ENCODE peak calls at places on chromosomes 4 and X, in six cellular contexts. K is colonic mucosa, N is GM23248, F is PC-3, V is kidney, A is HCT116. L is an unnamed sample. For H3K4me1 and H3K36me3, the result is how much of the 10 kb centered on the place peaks cover.

GRCh38 chr4:57037982-57038604 is 59.4 kb downstream of the POLR2B start:
- DNase-seq in A (peak), N (peak), K (peak), F (peak), V (no peak), L (peak)

GRCh38 chr4:72314869-72315268 is 254.2 kb downstream of the ADAMTS3 start:
- DNase-seq in N (peak), A (no peak), F (peak), V (no peak), K (peak), L (peak)

GRCh38 chr4:161767116-161767515 is 396.7 kb downstream of the FSTL5 start:
- DNase-seq in A (no peak), V (no peak), F (peak), K (no peak), N (no peak), L (peak)

GRCh38 chr4:173494013-173494970 is 35.7 kb downstream of the HAND2 start:
- DNase-seq in V (no peak), A (peak), K (peak), F (peak), N (peak), L (peak)

GRCh38 chrX:25648790-25649189 is 489.4 kb upstream of the MAGEB18 start:
- DNase-seq in K (no peak), A (no peak), V (no peak), F (no peak), N (no peak), L (no peak)

GRCh38 chr4:122826596-122827257 is at the start of gene FGF2:
- DNase-seq in K (peak), V (peak), A (no peak), N (peak), F (peak), L (peak)

GRCh38 chr4:125727931-125728330 is 413.2 kb downstream of the FAT4 start:
- DNase-seq in F (no peak), V (no peak), A (no peak), K (no peak), N (no peak), L (peak)

GRCh38 chr4:130028552-130028951 is 932.6 kb downstream of the C4orf33 start:
- DNase-seq in V (no peak), K (no peak), F (no peak), A (no peak), N (no peak), L (no peak)

GRCh38 chrX:1093112-1093511 is 119.3 kb downstream of the CRLF2 start:
- DNase-seq in K (no peak), N (no peak), A (no peak), F (no peak), V (peak), L (no peak)

GRCh38 chrX:48945517-48946348 is 11.7 kb downstream of the OTUD5 start:
- DNase-seq in V (peak), A (peak), F (peak), N (peak), K (peak), L (peak)

GRCh38 chr4:169018406-169018805 is 8.4 kb upstream of the CBR4 start:
- DNase-seq in K (no peak), N (no peak), A (no peak), F (peak), V (no peak), L (no peak)

GRCh38 chr4:169017971-169018370 is 7.9 kb upstream of the CBR4 start:
- DNase-seq in A (no peak), N (no peak), K (no peak), F (no peak), V (no peak), L (no peak)

GRCh38 chr4:169014581-169014980 is 4.5 kb upstream of the CBR4 start:
- DNase-seq in V (no peak), A (no peak), K (no peak), F (peak), N (peak), L (no peak)

GRCh38 chr4:169013396-169013795 is 3.3 kb upstream of the CBR4 start:
- DNase-seq in V (no peak), F (no peak), N (no peak), K (no peak), A (no peak), L (no peak)

DNA sequence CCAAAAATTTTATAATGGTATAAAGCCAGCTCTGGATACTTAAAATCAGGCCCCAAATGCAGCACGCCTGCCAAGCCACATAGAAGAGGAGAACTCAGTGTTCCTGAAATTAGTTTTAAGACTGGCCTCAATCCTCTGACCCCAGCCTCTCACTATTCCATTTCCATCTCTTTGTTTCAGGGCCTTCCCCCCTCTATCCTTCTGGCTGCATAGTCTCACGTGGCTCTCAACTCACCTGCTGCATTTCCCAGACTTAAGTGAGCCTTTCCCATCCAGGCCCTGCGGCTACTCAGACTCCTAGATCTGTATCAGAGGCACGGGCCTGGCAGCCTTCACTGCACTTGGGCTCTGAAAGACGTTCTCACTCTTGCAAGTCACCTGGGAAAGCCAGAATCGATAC is 5.2 kb upstream of the CBR4 start:
- DNase-seq in F (no peak), N (peak), A (no peak), K (no peak), V (no peak), L (no peak)
- H3K9ac ChIP-seq in F (peak), N (peak), A (no peak), K (peak), V (no peak), L (peak)

GRCh38 chr4:80070880-80071620 is 2.0 kb downstream of the ANTXR2 start:
- DNase-seq in V (no peak), A (no peak), N (peak), K (no peak), F (peak), L (peak)

GRCh38 chr4:80073362-80074008 is 456 bp upstream of the ANTXR2 start:
- DNase-seq in N (no peak), F (no peak), K (no peak), A (no peak), V (no peak), L (no peak)

GRCh38 chr4:80069837-80070788 is 2.9 kb downstream of the ANTXR2 start:
- DNase-seq in N (peak), F (peak), A (peak), V (no peak), K (no peak), L (peak)

GRCh38 chr4:80072607-80073361 is at the start of gene ANTXR2:
- DNase-seq in F (peak), V (peak), N (peak), K (peak), A (peak), L (peak)

DNA sequence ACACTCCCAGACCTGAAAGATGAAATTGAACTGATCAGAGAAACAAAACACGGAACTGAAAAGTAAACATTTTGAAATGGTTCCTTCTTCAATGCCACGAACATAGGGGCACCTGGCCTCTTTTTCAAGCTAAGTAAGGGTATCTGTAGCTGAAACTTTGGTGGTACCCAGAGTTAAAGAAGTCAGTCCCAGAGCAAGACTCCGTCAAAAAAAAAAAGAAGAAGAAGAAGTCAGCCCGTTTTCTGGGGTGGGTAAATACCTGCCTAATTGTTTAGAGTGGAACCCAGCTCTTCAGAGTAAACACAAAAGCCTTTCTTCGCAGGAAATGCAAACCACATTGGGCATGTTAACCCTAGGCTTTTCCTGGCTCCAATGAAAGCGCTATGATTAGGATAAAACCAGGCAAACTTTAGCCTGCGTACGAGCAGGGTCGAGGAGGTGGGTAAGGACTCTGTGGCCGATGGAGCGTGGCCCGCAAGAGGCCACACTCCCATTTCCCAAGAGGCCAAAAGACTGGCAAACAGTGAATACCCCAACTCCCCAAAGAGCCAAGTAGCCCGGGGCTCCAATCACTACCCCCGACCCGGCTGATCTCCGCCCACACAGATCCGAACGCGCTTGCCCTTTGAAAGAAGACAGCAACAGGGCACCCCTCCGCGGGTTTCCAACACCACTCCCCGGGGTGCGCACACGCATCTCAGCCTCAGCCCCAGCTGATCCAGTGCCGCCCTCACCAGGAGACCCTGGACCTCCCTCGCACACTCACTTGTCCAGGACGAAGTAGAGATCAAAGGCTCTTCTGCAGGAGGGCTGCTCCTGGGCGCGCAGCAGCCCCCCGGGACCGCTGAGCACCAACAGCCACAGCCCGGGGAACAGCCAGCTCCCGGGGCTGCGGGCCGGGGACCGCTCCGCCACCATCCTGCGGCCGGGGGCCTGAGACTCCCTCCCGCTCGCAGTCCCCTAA is 1.1 kb downstream of the ANTXR2 start:
- DNase-seq in N (peak), V (peak), A (no peak), F (peak), K (peak), L (peak)
- H3K4me1 ChIP-seq in N (under half), V (under half), A (under half), F (half or more), K (under half), L (under half)

GRCh38 chr4:60857354-60857753 is 342.8 kb upstream of the ADGRL3 start:
- DNase-seq in F (no peak), A (no peak), V (no peak), N (no peak), K (no peak), L (no peak)
- H3K36me3 ChIP-seq in F (under half), A (under half), V (under half), N (under half), K (under half), L (under half)

DNA sequence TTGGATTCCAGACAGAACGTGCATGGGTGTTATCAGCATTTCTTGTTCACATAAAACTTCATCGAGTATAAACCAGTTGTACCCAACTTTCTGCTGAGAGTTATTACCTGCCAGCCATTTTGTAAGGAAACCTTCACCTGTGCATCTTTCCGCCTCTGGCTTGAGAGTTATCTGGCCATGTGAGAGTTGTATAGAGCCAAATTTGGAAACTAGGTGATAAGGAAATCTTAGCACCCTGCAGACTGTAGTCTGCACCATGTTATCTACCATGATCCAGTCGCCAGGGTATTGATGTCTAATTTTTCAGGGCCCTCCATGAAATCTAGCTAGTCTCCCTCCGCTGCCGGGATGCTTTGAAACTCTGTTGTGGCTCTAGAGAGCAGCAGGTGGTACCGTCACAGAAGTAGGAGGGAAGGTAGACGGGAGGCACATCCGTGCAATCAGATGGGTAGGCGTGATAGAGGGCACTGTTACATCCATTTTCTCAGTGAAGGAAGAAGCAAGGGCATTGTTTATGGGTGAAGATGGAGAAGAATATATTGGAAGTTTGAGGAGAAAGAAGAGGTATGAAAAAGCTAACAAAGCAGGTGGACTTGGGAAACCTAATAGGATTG is 1.2 kb downstream of the ANAPC4 start:
- DNase-seq in V (no peak), N (no peak), F (no peak), K (no peak), A (no peak), L (no peak)
- H3K9ac ChIP-seq in V (no peak), N (peak), F (peak), K (peak), A (peak), L (peak)

DNA sequence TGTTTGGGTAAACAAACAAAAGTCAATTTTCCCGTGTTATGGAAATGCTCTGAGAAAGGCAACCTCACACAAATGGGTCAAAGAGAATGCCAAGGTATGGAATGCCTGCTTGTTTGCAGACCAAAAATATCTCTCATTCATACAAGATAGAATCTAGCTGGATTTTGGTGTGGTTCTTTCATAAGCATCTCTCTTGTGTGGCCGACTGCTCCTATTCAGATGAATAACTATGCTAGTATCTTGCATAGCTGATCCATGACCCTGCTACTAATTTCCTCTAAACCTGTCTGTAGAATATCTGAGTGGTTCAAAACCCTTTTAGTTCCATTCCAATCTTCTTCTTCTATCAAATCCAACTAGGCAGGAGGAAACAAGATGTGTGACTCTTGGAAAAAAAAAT is 28.2 kb upstream of the SORBS2 start:
- DNase-seq in K (no peak), A (no peak), V (no peak), N (peak), F (no peak), L (peak)
- H3K4me1 ChIP-seq in K (under half), A (under half), V (under half), N (under half), F (under half), L (under half)

GRCh38 chr4:2689114-2689513 is 67.0 kb downstream of the TNIP2 start:
- DNase-seq in K (no peak), V (no peak), A (no peak), N (no peak), F (no peak), L (no peak)

GRCh38 chr4:2689825-2690700 is 66.1 kb downstream of the TNIP2 start:
- DNase-seq in F (no peak), N (no peak), V (no peak), A (no peak), K (no peak), L (no peak)

GRCh38 chr4:2686379-2687265 is 69.5 kb downstream of the TNIP2 start:
- DNase-seq in A (no peak), K (no peak), N (no peak), F (no peak), V (no peak), L (no peak)

GRCh38 chr4:2688281-2688680 is 67.9 kb downstream of the TNIP2 start:
- DNase-seq in N (no peak), F (no peak), K (no peak), A (no peak), V (no peak), L (no peak)

GRCh38 chr4:2688697-2689096 is 67.4 kb downstream of the TNIP2 start:
- DNase-seq in K (no peak), F (no peak), V (no peak), A (no peak), N (no peak), L (no peak)
- H3K36me3 ChIP-seq in K (under half), F (under half), V (half or more), A (under half), N (half or more), L (half or more)

DNA sequence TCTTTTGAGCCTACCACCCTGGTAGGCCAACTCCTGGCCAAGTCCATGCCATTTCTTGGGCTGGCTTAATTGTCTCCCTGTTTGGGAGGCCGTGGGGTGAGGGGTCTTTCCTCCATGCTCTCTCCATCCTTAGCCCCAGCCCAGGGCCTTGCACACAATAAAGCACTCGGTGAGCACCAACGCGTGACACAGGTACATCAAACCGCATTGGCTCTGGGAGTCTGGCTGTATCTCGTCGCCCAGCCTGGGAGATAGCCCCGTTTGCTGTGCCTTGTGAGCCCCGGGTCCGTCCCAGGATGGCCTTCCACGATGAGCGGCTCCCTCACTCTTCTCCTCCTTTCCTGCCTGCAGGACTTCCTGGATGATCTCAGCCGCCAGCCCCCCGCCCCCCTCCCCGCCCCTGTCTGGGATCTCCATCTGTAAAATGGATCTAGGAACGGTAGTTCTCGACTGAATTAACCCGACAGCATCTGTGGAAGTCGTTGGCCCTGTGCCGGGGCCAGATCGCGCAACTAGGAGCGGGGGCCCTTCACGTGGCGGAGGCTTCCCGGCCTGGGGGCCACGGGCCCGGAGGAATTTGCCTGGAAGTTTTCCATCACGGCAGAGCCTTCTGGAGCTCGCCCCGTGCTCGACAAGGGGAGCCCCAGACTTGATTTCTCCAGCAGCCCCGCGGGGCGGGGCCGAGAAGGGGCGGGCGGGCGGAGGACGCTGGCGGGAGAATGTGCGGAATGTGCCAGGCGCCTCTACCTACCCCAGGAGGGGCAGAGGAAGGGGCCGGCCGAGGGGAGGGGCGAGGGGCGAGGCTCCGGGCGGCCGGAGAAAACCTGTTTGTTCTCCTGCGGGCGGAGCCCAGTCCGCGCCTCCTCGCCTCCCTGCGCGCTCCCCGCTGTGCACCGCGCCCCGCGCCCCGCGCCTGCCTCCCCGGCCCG is at the start of gene ZNF185:
- DNase-seq in K (peak), N (peak), V (peak), F (peak), A (no peak), L (peak)
- H3K9ac ChIP-seq in K (no peak), N (no peak), V (no peak), F (peak), A (peak), L (no peak)